ENCODE peak calls at places on chromosomes 5 and 9, in six cellular contexts. A is mesenchymal stem cell; W is lung; X is CD8-positive, alpha-beta memory T cell; I is tibial nerve; T is IMR-90. C is an unnamed sample. For H3K36me3, the result is how much of the 10 kb centered on the place peaks cover.

GRCh38 chr5:491856-492155 is 32.4 kb downstream of the SLC9A3 start:
- DNase-seq in A (no peak), W (no peak), T (no peak), X (no peak), I (no peak), C (no peak)

GRCh38 chr5:74336286-74336685 is 304.2 kb downstream of the ENC1 start:
- DNase-seq in A (no peak), X (no peak), T (no peak), W (no peak), I (no peak), C (no peak)

GRCh38 chr5:120345947-120346346 is 118.2 kb upstream of the PRR16 start:
- DNase-seq in I (no peak), T (no peak), X (no peak), A (no peak), W (no peak), C (no peak)

GRCh38 chr9:110744753-110745522 is 76.3 kb downstream of the MUSK start:
- DNase-seq in W (no peak), T (peak), X (no peak), A (peak), I (peak), C (no peak)

GRCh38 chr9:130701059-130702022 is 7.8 kb downstream of the EXOSC2 start:
- DNase-seq in X (peak), W (peak), I (peak), A (peak), T (peak), C (peak)

GRCh38 chr9:114799441-114799840 is 6.4 kb downstream of the TNFSF15 start:
- DNase-seq in T (no peak), W (no peak), I (no peak), X (no peak), A (peak), C (no peak)

GRCh38 chr9:88628114-88628513 is 93.1 kb downstream of the NXNL2 start:
- DNase-seq in W (no peak), I (no peak), T (no peak), X (no peak), A (no peak), C (no peak)

GRCh38 chr5:10949856-10950630 is 189.0 kb upstream of the DAP start:
- DNase-seq in I (no peak), A (no peak), X (no peak), W (no peak), T (no peak), C (no peak)

GRCh38 chr5:129771058-129771838 is 23.4 kb downstream of the MINAR2 start:
- DNase-seq in I (peak), X (no peak), W (peak), A (peak), T (peak), C (peak)

DNA sequence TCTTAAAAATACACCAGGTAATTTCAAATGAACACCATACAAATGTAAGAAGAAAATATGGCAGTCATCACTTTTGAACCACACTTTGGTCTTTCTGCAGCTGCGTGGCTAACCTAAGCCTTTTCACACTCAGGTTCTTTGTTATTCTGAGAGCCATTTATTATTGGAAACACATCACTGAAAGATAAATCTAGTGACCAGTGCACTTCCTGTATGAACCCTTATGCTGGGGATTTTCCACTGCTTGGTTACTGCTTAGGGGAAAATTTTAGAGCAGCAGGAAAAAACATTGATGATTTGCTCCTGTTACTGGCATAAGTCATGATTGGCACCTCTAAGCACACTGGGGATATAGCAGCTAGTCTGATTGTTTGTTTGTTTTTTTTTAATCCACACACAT is 58.6 kb upstream of the RANBP3L start:
- DNase-seq in A (no peak), X (no peak), I (no peak), T (no peak), W (no peak), C (no peak)
- H3K27ac ChIP-seq in A (no peak), X (no peak), I (no peak), T (no peak), W (no peak), C (no peak)

DNA sequence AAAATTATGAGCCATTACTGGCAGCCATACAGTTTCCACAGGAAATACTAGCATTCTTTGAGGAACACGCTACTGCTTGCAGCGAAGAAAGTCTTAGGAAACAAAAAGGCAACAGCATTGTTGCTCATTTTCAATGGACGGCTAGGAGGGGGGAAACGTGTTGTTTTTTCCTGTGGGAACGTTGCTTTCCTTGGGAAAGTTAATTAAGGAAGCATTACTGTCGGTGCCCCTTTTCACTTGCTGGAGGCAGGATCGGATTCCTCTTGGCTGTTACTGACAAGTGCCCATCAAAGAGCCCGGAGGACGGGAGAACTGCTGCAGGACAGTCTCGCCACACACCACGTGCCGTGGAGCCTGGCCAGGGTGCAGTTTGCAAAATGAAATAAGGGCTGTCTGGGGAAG is 965 bp downstream of the SNCAIP start:
- DNase-seq in T (peak), W (no peak), X (no peak), A (peak), I (peak), C (peak)
- H3K4me3 ChIP-seq in T (peak), W (no peak), X (no peak), A (no peak), I (peak), C (peak)

GRCh38 chr5:14504332-14504727 is 77.3 kb upstream of the OTULINL start:
- DNase-seq in W (no peak), I (no peak), X (no peak), A (no peak), T (no peak), C (peak)

GRCh38 chr5:14503681-14504331 is 77.8 kb upstream of the OTULINL start:
- DNase-seq in T (no peak), X (no peak), A (no peak), I (no peak), W (no peak), C (peak)

GRCh38 chr5:14503017-14503680 is 78.4 kb upstream of the OTULINL start:
- DNase-seq in I (no peak), X (no peak), A (no peak), W (no peak), T (no peak), C (peak)

GRCh38 chr5:14501353-14502162 is 80.0 kb upstream of the OTULINL start:
- DNase-seq in X (no peak), W (no peak), A (no peak), I (no peak), T (no peak), C (peak)

GRCh38 chr5:14502291-14502690 is 79.3 kb upstream of the OTULINL start:
- DNase-seq in T (no peak), X (no peak), W (no peak), I (no peak), A (no peak), C (peak)
- H3K36me3 ChIP-seq in T (half or more), X (under half), W (half or more), I (under half), A (half or more), C (half or more)

GRCh38 chr5:32000726-32001125 is 173.4 kb downstream of the GOLPH3 start:
- DNase-seq in W (no peak), X (no peak), T (no peak), I (no peak), A (no peak), C (no peak)
- H3K27ac ChIP-seq in W (no peak), X (no peak), T (no peak), I (no peak), A (no peak), C (no peak)